ENCODE peak calls at places on chromosome 17, in five cellular contexts. One of them, this sample, is unnamed.

GRCh38 chr17:80772906-80773242 is 218.8 kb upstream of the CHMP6 start:
- DNase-seq in mesendoderm: no peak
- DNase-seq in H1: no peak
- DNase-seq in IMR-90: no peak
- DNase-seq in H9: no peak
- DNase-seq in this sample: no peak

GRCh38 chr17:32763855-32764439 is 113.0 kb downstream of the MYO1D start:
- DNase-seq in H9: no peak
- DNase-seq in mesendoderm: no peak
- DNase-seq in IMR-90: no peak
- DNase-seq in H1: no peak
- DNase-seq in this sample: no peak

GRCh38 chr17:68033636-68034451 is 1.7 kb upstream of the KPNA2 start:
- DNase-seq in H1: no peak
- DNase-seq in H9: peak
- DNase-seq in mesendoderm: peak
- DNase-seq in IMR-90: peak
- DNase-seq in this sample: peak

GRCh38 chr17:39082482-39082881 is 69.0 kb downstream of the PLXDC1 start:
- DNase-seq in H1: no peak
- DNase-seq in mesendoderm: no peak
- DNase-seq in H9: no peak
- DNase-seq in IMR-90: peak
- DNase-seq in this sample: no peak

GRCh38 chr17:17433260-17433659 is 43.5 kb upstream of the MED9 start:
- DNase-seq in IMR-90: peak
- DNase-seq in H9: no peak
- DNase-seq in H1: no peak
- DNase-seq in mesendoderm: no peak
- DNase-seq in this sample: no peak

GRCh38 chr17:77887464-77888241 is 70.8 kb upstream of the TNRC6C start:
- DNase-seq in H9: no peak
- DNase-seq in mesendoderm: peak
- DNase-seq in IMR-90: peak
- DNase-seq in H1: no peak
- DNase-seq in this sample: peak

GRCh38 chr17:7323731-7324437 is 5.3 kb downstream of the NEURL4 start:
- DNase-seq in H1: peak
- DNase-seq in IMR-90: peak
- DNase-seq in H9: peak
- DNase-seq in mesendoderm: peak
- DNase-seq in this sample: no peak

GRCh38 chr17:43416998-43417891 is 18.5 kb downstream of the ARL4D start:
- DNase-seq in H1: no peak
- DNase-seq in IMR-90: peak
- DNase-seq in H9: no peak
- DNase-seq in mesendoderm: no peak
- DNase-seq in this sample: no peak

GRCh38 chr17:19978803-19979202 is 1.2 kb upstream of the AKAP10 start:
- DNase-seq in H1: no peak
- DNase-seq in mesendoderm: no peak
- DNase-seq in IMR-90: no peak
- DNase-seq in H9: peak
- DNase-seq in this sample: no peak

GRCh38 chr17:43530303-43531081 is 15.6 kb downstream of the ETV4 start:
- DNase-seq in mesendoderm: peak
- DNase-seq in H1: peak
- DNase-seq in IMR-90: peak
- DNase-seq in H9: peak
- DNase-seq in this sample: peak

GRCh38 chr17:1839516-1839915 is 9.7 kb downstream of the RPA1 start:
- DNase-seq in H1: no peak
- DNase-seq in H9: no peak
- DNase-seq in mesendoderm: no peak
- DNase-seq in IMR-90: no peak
- DNase-seq in this sample: no peak

GRCh38 chr17:17691468-17692263 is 10.4 kb downstream of the RAI1 start:
- DNase-seq in mesendoderm: no peak
- DNase-seq in IMR-90: no peak
- DNase-seq in H9: no peak
- DNase-seq in H1: no peak
- DNase-seq in this sample: no peak

GRCh38 chr17:77772461-77772897 is 186.0 kb upstream of the TNRC6C start:
- DNase-seq in H1: peak
- DNase-seq in H9: peak
- DNase-seq in IMR-90: peak
- DNase-seq in mesendoderm: peak
- DNase-seq in this sample: peak

GRCh38 chr17:48605991-48606891 is 1.5 kb upstream of the HOXB6 start:
- DNase-seq in IMR-90: no peak
- DNase-seq in H1: no peak
- DNase-seq in mesendoderm: no peak
- DNase-seq in H9: no peak
- DNase-seq in this sample: no peak

GRCh38 chr17:1907216-1907631 is 77.4 kb downstream of the RPA1 start:
- DNase-seq in H9: no peak
- DNase-seq in IMR-90: no peak
- DNase-seq in mesendoderm: no peak
- DNase-seq in H1: no peak
- DNase-seq in this sample: no peak

GRCh38 chr17:81404557-81405165 is 9.4 kb downstream of the BAHCC1 start:
- DNase-seq in IMR-90: no peak
- DNase-seq in H1: no peak
- DNase-seq in mesendoderm: no peak
- DNase-seq in H9: no peak
- DNase-seq in this sample: no peak

GRCh38 chr17:30200086-30200485 is 35.4 kb downstream of the SLC6A4 start:
- DNase-seq in H9: no peak
- DNase-seq in IMR-90: no peak
- DNase-seq in H1: no peak
- DNase-seq in mesendoderm: no peak
- DNase-seq in this sample: no peak

GRCh38 chr17:66784621-66785364 is 50.1 kb upstream of the CACNG5 start:
- DNase-seq in H9: no peak
- DNase-seq in mesendoderm: no peak
- DNase-seq in H1: no peak
- DNase-seq in IMR-90: no peak
- DNase-seq in this sample: no peak

GRCh38 chr17:47872019-47872650 is 21.2 kb upstream of the SP6 start:
- DNase-seq in mesendoderm: peak
- DNase-seq in H9: peak
- DNase-seq in H1: no peak
- DNase-seq in IMR-90: no peak
- DNase-seq in this sample: no peak

GRCh38 chr17:34241062-34241461 is 14.0 kb upstream of the CCL2 start:
- DNase-seq in mesendoderm: no peak
- DNase-seq in H9: no peak
- DNase-seq in IMR-90: peak
- DNase-seq in H1: no peak
- DNase-seq in this sample: no peak

GRCh38 chr17:80760501-80760900 is 215.9 kb downstream of the RPTOR start:
- DNase-seq in IMR-90: no peak
- DNase-seq in H9: no peak
- DNase-seq in H1: no peak
- DNase-seq in mesendoderm: no peak
- DNase-seq in this sample: no peak

GRCh38 chr17:42111265-42111636 is 1.3 kb downstream of the DHX58 start:
- DNase-seq in H9: no peak
- DNase-seq in IMR-90: no peak
- DNase-seq in mesendoderm: no peak
- DNase-seq in H1: no peak
- DNase-seq in this sample: no peak

GRCh38 chr17:21418446-21419298 is 42.5 kb downstream of the KCNJ12 start:
- DNase-seq in H9: no peak
- DNase-seq in H1: no peak
- DNase-seq in mesendoderm: no peak
- DNase-seq in IMR-90: no peak
- DNase-seq in this sample: no peak

GRCh38 chr17:46818319-46818928 is at the start of gene WNT3:
- DNase-seq in H9: peak
- DNase-seq in H1: peak
- DNase-seq in mesendoderm: peak
- DNase-seq in IMR-90: no peak
- DNase-seq in this sample: no peak
- H2BK5ac ChIP-seq in H9: no peak
- H2BK5ac ChIP-seq in H1: peak
- H2BK5ac ChIP-seq in mesendoderm: peak
- H2BK5ac ChIP-seq in IMR-90: no peak
- H2BK5ac ChIP-seq in this sample: no peak

GRCh38 chr17:9647014-9647413 is 1.7 kb downstream of the USP43 start:
- DNase-seq in H9: peak
- DNase-seq in mesendoderm: peak
- DNase-seq in IMR-90: no peak
- DNase-seq in H1: no peak
- DNase-seq in this sample: peak

GRCh38 chr17:9646556-9646905 is 1.2 kb downstream of the USP43 start:
- DNase-seq in mesendoderm: peak
- DNase-seq in H9: no peak
- DNase-seq in H1: no peak
- DNase-seq in IMR-90: no peak
- DNase-seq in this sample: peak

GRCh38 chr17:9644910-9645751 is at the start of gene USP43:
- DNase-seq in H9: peak
- DNase-seq in IMR-90: no peak
- DNase-seq in mesendoderm: peak
- DNase-seq in H1: peak
- DNase-seq in this sample: peak

GRCh38 chr17:9645858-9646555 is 690 bp downstream of the USP43 start:
- DNase-seq in H1: peak
- DNase-seq in mesendoderm: peak
- DNase-seq in IMR-90: no peak
- DNase-seq in H9: peak
- DNase-seq in this sample: peak

DNA sequence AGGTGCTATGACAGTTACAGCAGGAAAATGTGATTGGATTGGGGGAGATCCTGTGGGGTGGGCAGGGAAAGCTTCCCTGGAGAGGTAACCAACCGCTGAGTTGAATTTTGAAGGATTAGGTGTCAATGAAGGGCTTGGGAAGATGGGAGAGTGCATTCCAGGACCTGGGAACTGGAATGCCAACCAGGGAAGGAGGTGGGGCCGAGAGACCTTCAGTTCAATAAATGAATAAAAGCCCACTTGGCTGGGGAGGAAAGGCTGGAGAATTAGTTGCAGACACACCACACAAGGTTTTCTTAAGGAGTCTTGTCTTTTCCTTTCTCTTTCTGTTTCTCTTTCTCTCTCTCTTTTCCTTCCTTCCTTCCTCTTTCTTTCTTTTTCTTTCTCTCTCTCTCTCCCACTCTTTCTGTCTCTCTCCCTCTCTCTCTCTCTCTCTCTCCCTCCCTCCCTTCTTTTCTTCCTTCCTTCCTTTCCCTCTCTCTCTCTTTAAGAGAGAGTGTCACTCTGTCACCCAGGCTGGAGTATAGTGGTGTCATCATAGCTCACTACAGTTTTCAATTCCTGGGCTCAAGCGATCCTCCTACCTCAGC is 3.3 kb downstream of the USP43 start:
- DNase-seq in H1: no peak
- DNase-seq in H9: peak
- DNase-seq in mesendoderm: peak
- DNase-seq in IMR-90: no peak
- DNase-seq in this sample: no peak
- H2BK5ac ChIP-seq in H1: no peak
- H2BK5ac ChIP-seq in H9: no peak
- H2BK5ac ChIP-seq in mesendoderm: peak
- H2BK5ac ChIP-seq in IMR-90: no peak
- H2BK5ac ChIP-seq in this sample: no peak

GRCh38 chr17:59892251-59892848 is 393 bp downstream of the TUBD1 start:
- DNase-seq in IMR-90: no peak
- DNase-seq in H1: no peak
- DNase-seq in H9: no peak
- DNase-seq in mesendoderm: no peak
- DNase-seq in this sample: no peak
- H2BK5ac ChIP-seq in IMR-90: peak
- H2BK5ac ChIP-seq in H1: no peak
- H2BK5ac ChIP-seq in H9: no peak
- H2BK5ac ChIP-seq in mesendoderm: no peak
- H2BK5ac ChIP-seq in this sample: no peak

GRCh38 chr17:9576521-9577401 is at the start of gene CFAP52:
- DNase-seq in H9: peak
- DNase-seq in IMR-90: peak
- DNase-seq in mesendoderm: peak
- DNase-seq in H1: peak
- DNase-seq in this sample: peak
- H2BK5ac ChIP-seq in H9: no peak
- H2BK5ac ChIP-seq in IMR-90: peak
- H2BK5ac ChIP-seq in mesendoderm: no peak
- H2BK5ac ChIP-seq in H1: no peak
- H2BK5ac ChIP-seq in this sample: no peak

GRCh38 chr17:27340990-27341595 is 47.2 kb downstream of the WSB1 start:
- DNase-seq in H9: no peak
- DNase-seq in H1: no peak
- DNase-seq in IMR-90: no peak
- DNase-seq in mesendoderm: no peak
- DNase-seq in this sample: no peak
- H2BK5ac ChIP-seq in H9: no peak
- H2BK5ac ChIP-seq in H1: peak
- H2BK5ac ChIP-seq in IMR-90: no peak
- H2BK5ac ChIP-seq in mesendoderm: peak
- H2BK5ac ChIP-seq in this sample: no peak

GRCh38 chr17:4393806-4394205 is 27.3 kb upstream of the UBE2G1 start:
- DNase-seq in H9: no peak
- DNase-seq in mesendoderm: no peak
- DNase-seq in IMR-90: no peak
- DNase-seq in H1: no peak
- DNase-seq in this sample: no peak
- H2BK5ac ChIP-seq in H9: no peak
- H2BK5ac ChIP-seq in mesendoderm: no peak
- H2BK5ac ChIP-seq in IMR-90: no peak
- H2BK5ac ChIP-seq in H1: peak
- H2BK5ac ChIP-seq in this sample: no peak

GRCh38 chr17:36900130-36900590 is 37.1 kb upstream of the LHX1 start:
- DNase-seq in mesendoderm: no peak
- DNase-seq in IMR-90: no peak
- DNase-seq in H1: no peak
- DNase-seq in H9: no peak
- DNase-seq in this sample: no peak

GRCh38 chr17:36907407-36907806 is 29.9 kb upstream of the LHX1 start:
- DNase-seq in IMR-90: no peak
- DNase-seq in H9: no peak
- DNase-seq in mesendoderm: no peak
- DNase-seq in H1: no peak
- DNase-seq in this sample: no peak

GRCh38 chr17:36899250-36900129 is 37.8 kb upstream of the LHX1 start:
- DNase-seq in IMR-90: no peak
- DNase-seq in mesendoderm: peak
- DNase-seq in H1: no peak
- DNase-seq in H9: peak
- DNase-seq in this sample: no peak

GRCh38 chr17:36901506-36901905 is 35.8 kb upstream of the LHX1 start:
- DNase-seq in H1: no peak
- DNase-seq in IMR-90: peak
- DNase-seq in H9: peak
- DNase-seq in mesendoderm: peak
- DNase-seq in this sample: no peak
- H2BK5ac ChIP-seq in H1: no peak
- H2BK5ac ChIP-seq in IMR-90: no peak
- H2BK5ac ChIP-seq in H9: no peak
- H2BK5ac ChIP-seq in mesendoderm: no peak
- H2BK5ac ChIP-seq in this sample: no peak

GRCh38 chr17:40341808-40342574 is 22.5 kb downstream of the GJD3 start:
- DNase-seq in IMR-90: peak
- DNase-seq in H1: peak
- DNase-seq in mesendoderm: peak
- DNase-seq in H9: peak
- DNase-seq in this sample: no peak
- H2BK5ac ChIP-seq in IMR-90: peak
- H2BK5ac ChIP-seq in H1: no peak
- H2BK5ac ChIP-seq in mesendoderm: peak
- H2BK5ac ChIP-seq in H9: no peak
- H2BK5ac ChIP-seq in this sample: no peak